ENCODE peak calls at places on chromosomes 7 and 10, in six cellular contexts. One of them, this sample, is unnamed.

GRCh38 chr7:155233703-155234492 is 63.8 kb upstream of the INSIG1 start:
- DNase-seq in NCI-H1930: no peak
- DNase-seq in fibroblast of the conjunctiva: no peak
- DNase-seq in RCC 7860: peak; percentile 11
- DNase-seq in CD4-positive, alpha-beta memory T cell: no peak
- DNase-seq in astrocyte of the spinal cord: no peak
- DNase-seq in this sample: no peak

GRCh38 chr7:40918701-40919271 is 784.0 kb downstream of the SUGCT start:
- DNase-seq in NCI-H1930: no peak
- DNase-seq in fibroblast of the conjunctiva: peak; percentile 12
- DNase-seq in CD4-positive, alpha-beta memory T cell: no peak
- DNase-seq in RCC 7860: peak; percentile 89
- DNase-seq in astrocyte of the spinal cord: peak; percentile 79
- DNase-seq in this sample: no peak

GRCh38 chr7:25407932-25408480 is 179.7 kb upstream of the NPVF start:
- DNase-seq in fibroblast of the conjunctiva: no peak
- DNase-seq in RCC 7860: no peak
- DNase-seq in CD4-positive, alpha-beta memory T cell: no peak
- DNase-seq in astrocyte of the spinal cord: no peak
- DNase-seq in NCI-H1930: peak; percentile 16
- DNase-seq in this sample: no peak

GRCh38 chr7:141654551-141654950 is 47.4 kb downstream of the DENND11 start:
- DNase-seq in astrocyte of the spinal cord: peak; percentile 73
- DNase-seq in RCC 7860: peak; percentile 69
- DNase-seq in NCI-H1930: peak; percentile 82
- DNase-seq in fibroblast of the conjunctiva: peak; percentile 37
- DNase-seq in CD4-positive, alpha-beta memory T cell: peak; percentile 71
- DNase-seq in this sample: peak; percentile 53

GRCh38 chr10:31830887-31831286 is 97.7 kb downstream of the ARHGAP12 start:
- DNase-seq in RCC 7860: no peak
- DNase-seq in astrocyte of the spinal cord: peak; percentile 25
- DNase-seq in fibroblast of the conjunctiva: no peak
- DNase-seq in NCI-H1930: no peak
- DNase-seq in CD4-positive, alpha-beta memory T cell: no peak
- DNase-seq in this sample: no peak

GRCh38 chr7:38107486-38107893 is 70.6 kb upstream of the STARD3NL start:
- DNase-seq in NCI-H1930: peak; percentile 26
- DNase-seq in astrocyte of the spinal cord: peak; percentile 63
- DNase-seq in RCC 7860: peak; percentile 59
- DNase-seq in CD4-positive, alpha-beta memory T cell: peak; percentile 58
- DNase-seq in fibroblast of the conjunctiva: peak; percentile 14
- DNase-seq in this sample: peak; percentile 39

GRCh38 chr7:40303996-40304395 is 169.2 kb downstream of the SUGCT start:
- DNase-seq in RCC 7860: no peak
- DNase-seq in fibroblast of the conjunctiva: no peak
- DNase-seq in CD4-positive, alpha-beta memory T cell: no peak
- DNase-seq in NCI-H1930: no peak
- DNase-seq in astrocyte of the spinal cord: peak; percentile 70
- DNase-seq in this sample: no peak

GRCh38 chr7:157684157-157684595 is 347.4 kb downstream of the DNAJB6 start:
- DNase-seq in astrocyte of the spinal cord: no peak
- DNase-seq in CD4-positive, alpha-beta memory T cell: no peak
- DNase-seq in fibroblast of the conjunctiva: no peak
- DNase-seq in NCI-H1930: no peak
- DNase-seq in RCC 7860: no peak
- DNase-seq in this sample: no peak

GRCh38 chr7:89839329-89839728 is 314.9 kb upstream of the STEAP1 start:
- DNase-seq in CD4-positive, alpha-beta memory T cell: no peak
- DNase-seq in fibroblast of the conjunctiva: no peak
- DNase-seq in astrocyte of the spinal cord: no peak
- DNase-seq in NCI-H1930: no peak
- DNase-seq in RCC 7860: no peak
- DNase-seq in this sample: no peak

GRCh38 chr7:17432793-17433192 is 134.3 kb downstream of the AHR start:
- DNase-seq in fibroblast of the conjunctiva: no peak
- DNase-seq in RCC 7860: no peak
- DNase-seq in NCI-H1930: no peak
- DNase-seq in astrocyte of the spinal cord: no peak
- DNase-seq in CD4-positive, alpha-beta memory T cell: no peak
- DNase-seq in this sample: no peak

GRCh38 chr10:48807786-48808185 is 123.1 kb downstream of the WDFY4 start:
- DNase-seq in RCC 7860: no peak
- DNase-seq in CD4-positive, alpha-beta memory T cell: no peak
- DNase-seq in fibroblast of the conjunctiva: no peak
- DNase-seq in astrocyte of the spinal cord: no peak
- DNase-seq in NCI-H1930: no peak
- DNase-seq in this sample: no peak

GRCh38 chr10:125097409-125098070 is 62.8 kb downstream of the CTBP2 start:
- DNase-seq in fibroblast of the conjunctiva: no peak
- DNase-seq in astrocyte of the spinal cord: no peak
- DNase-seq in CD4-positive, alpha-beta memory T cell: no peak
- DNase-seq in NCI-H1930: no peak
- DNase-seq in RCC 7860: no peak
- DNase-seq in this sample: no peak

GRCh38 chr10:121077331-121077730 is 226.2 kb downstream of the WDR11 start:
- DNase-seq in NCI-H1930: no peak
- DNase-seq in fibroblast of the conjunctiva: no peak
- DNase-seq in astrocyte of the spinal cord: peak; percentile 24
- DNase-seq in RCC 7860: no peak
- DNase-seq in CD4-positive, alpha-beta memory T cell: no peak
- DNase-seq in this sample: no peak

GRCh38 chr7:14748461-14748860 is 154.1 kb downstream of the DGKB start:
- DNase-seq in CD4-positive, alpha-beta memory T cell: no peak
- DNase-seq in RCC 7860: peak; percentile 74
- DNase-seq in NCI-H1930: no peak
- DNase-seq in astrocyte of the spinal cord: peak; percentile 88
- DNase-seq in fibroblast of the conjunctiva: peak; percentile 29
- DNase-seq in this sample: no peak

GRCh38 chr10:19651549-19651948 is 164.7 kb upstream of the PLXDC2 start:
- DNase-seq in fibroblast of the conjunctiva: peak; percentile 60
- DNase-seq in astrocyte of the spinal cord: peak; percentile 87
- DNase-seq in CD4-positive, alpha-beta memory T cell: no peak
- DNase-seq in NCI-H1930: no peak
- DNase-seq in RCC 7860: no peak
- DNase-seq in this sample: no peak

GRCh38 chr10:103448751-103449150 is 3.4 kb downstream of the CALHM2 start:
- DNase-seq in RCC 7860: peak; percentile 61
- DNase-seq in NCI-H1930: no peak
- DNase-seq in fibroblast of the conjunctiva: peak; percentile 74
- DNase-seq in astrocyte of the spinal cord: peak; percentile 53
- DNase-seq in CD4-positive, alpha-beta memory T cell: no peak
- DNase-seq in this sample: no peak

GRCh38 chr7:150435390-150436073 is 14.9 kb upstream of the GIMAP8 start:
- DNase-seq in astrocyte of the spinal cord: no peak
- DNase-seq in NCI-H1930: no peak
- DNase-seq in fibroblast of the conjunctiva: no peak
- DNase-seq in RCC 7860: no peak
- DNase-seq in CD4-positive, alpha-beta memory T cell: no peak
- DNase-seq in this sample: peak; percentile 94

GRCh38 chr10:69232252-69232651 is 12.1 kb downstream of the HKDC1 start:
- DNase-seq in CD4-positive, alpha-beta memory T cell: no peak
- DNase-seq in RCC 7860: peak; percentile 67
- DNase-seq in NCI-H1930: no peak
- DNase-seq in astrocyte of the spinal cord: peak; percentile 70
- DNase-seq in fibroblast of the conjunctiva: peak; percentile 26
- DNase-seq in this sample: no peak

GRCh38 chr7:26912351-26912750 is 48.0 kb upstream of the SKAP2 start:
- DNase-seq in astrocyte of the spinal cord: no peak
- DNase-seq in fibroblast of the conjunctiva: no peak
- DNase-seq in CD4-positive, alpha-beta memory T cell: no peak
- DNase-seq in RCC 7860: no peak
- DNase-seq in NCI-H1930: no peak
- DNase-seq in this sample: no peak

GRCh38 chr7:101537205-101537604 is 91.9 kb downstream of the MYL10 start:
- DNase-seq in RCC 7860: peak; percentile 98
- DNase-seq in NCI-H1930: no peak
- DNase-seq in astrocyte of the spinal cord: no peak
- DNase-seq in fibroblast of the conjunctiva: no peak
- DNase-seq in CD4-positive, alpha-beta memory T cell: no peak
- DNase-seq in this sample: no peak